ENCODE peak calls at places on chromosomes 11 and 22, in six cellular contexts. M, P, K, S, N and B are unnamed samples.

GRCh38 chr11:12185914-12186313 is 75.5 kb downstream of the MICAL2 start:
- DNase-seq in N (no peak), M (no peak), P (no peak), S (no peak), K (peak), B (no peak)

GRCh38 chr22:24498826-24499225 is 3.7 kb downstream of the UPB1 start:
- DNase-seq in P (no peak), S (no peak), M (no peak), N (no peak), K (no peak), B (no peak)

GRCh38 chr11:48055292-48056132 is 75.2 kb downstream of the PTPRJ start:
- DNase-seq in P (peak), M (peak), S (no peak), K (no peak), N (peak), B (no peak)

GRCh38 chr11:75279273-75279672 is 38.7 kb downstream of the TPBGL start:
- DNase-seq in S (no peak), K (no peak), P (peak), N (no peak), M (no peak), B (peak)

GRCh38 chr22:28345304-28345703 is 334.3 kb downstream of the TTC28 start:
- DNase-seq in M (no peak), S (no peak), N (peak), P (no peak), K (peak), B (no peak)

GRCh38 chr11:66230171-66230570 is 38.3 kb upstream of the RAB1B start:
- DNase-seq in K (no peak), P (no peak), M (no peak), N (no peak), S (no peak), B (no peak)

GRCh38 chr11:1048375-1049070 is 12.0 kb upstream of the MUC6 start:
- DNase-seq in S (no peak), P (no peak), M (no peak), N (no peak), K (no peak), B (no peak)

GRCh38 chr11:19199766-19200165 is 2.0 kb downstream of the CSRP3 start:
- DNase-seq in K (no peak), N (no peak), S (no peak), M (no peak), P (no peak), B (no peak)

GRCh38 chr11:132639986-132640385 is 892.3 kb downstream of the OPCML start:
- DNase-seq in N (peak), M (no peak), P (no peak), K (no peak), S (no peak), B (no peak)

GRCh38 chr11:86097965-86098364 is 29.1 kb upstream of the PICALM start:
- DNase-seq in M (no peak), N (no peak), S (no peak), P (no peak), K (no peak), B (no peak)

GRCh38 chr11:2458321-2458720 is 13.5 kb downstream of the KCNQ1 start:
- DNase-seq in K (no peak), M (no peak), N (no peak), P (no peak), S (no peak), B (no peak)

GRCh38 chr11:106152013-106152412 is 74.6 kb downstream of the AASDHPPT start:
- DNase-seq in S (no peak), N (peak), P (no peak), M (no peak), K (no peak), B (no peak)

GRCh38 chr11:114141863-114142590 is 82.5 kb downstream of the ZBTB16 start:
- DNase-seq in M (no peak), S (no peak), K (no peak), P (no peak), N (no peak), B (no peak)

GRCh38 chr11:27926469-27926868 is 181.5 kb downstream of the KIF18A start:
- DNase-seq in S (no peak), K (no peak), M (no peak), N (no peak), P (no peak), B (no peak)

GRCh38 chr22:20431520-20432237 is 5.9 kb downstream of the SCARF2 start:
- DNase-seq in K (no peak), M (no peak), P (peak), S (no peak), N (no peak), B (no peak)

GRCh38 chr22:43811777-43812148 is 342 bp downstream of the EFCAB6 start:
- DNase-seq in M (no peak), S (peak), P (no peak), K (no peak), N (peak), B (no peak)

GRCh38 chr11:46857666-46858065 is 11.6 kb upstream of the CKAP5 start:
- DNase-seq in M (no peak), K (no peak), P (no peak), N (no peak), S (no peak), B (no peak)

GRCh38 chr22:45105281-45105700 is 58.4 kb upstream of the NUP50 start:
- DNase-seq in S (no peak), K (no peak), P (no peak), M (no peak), N (peak), B (no peak)

GRCh38 chr11:130604606-130605005 is 156.2 kb downstream of the ADAMTS15 start:
- DNase-seq in N (no peak), K (no peak), S (no peak), P (no peak), M (no peak), B (no peak)

GRCh38 chr11:110805764-110806163 is 93.5 kb upstream of the ARHGAP20 start:
- DNase-seq in K (no peak), P (no peak), N (no peak), S (no peak), M (no peak), B (no peak)

GRCh38 chr11:126113515-126113957 is 50.9 kb upstream of the CDON start:
- DNase-seq in P (peak), K (peak), M (no peak), S (peak), N (peak), B (peak)
- H3K27ac ChIP-seq in P (peak), K (peak), M (no peak), S (peak), N (no peak), B (peak)

GRCh38 chr22:39649500-39650089 is 79.0 kb downstream of the CACNA1I start:
- DNase-seq in P (no peak), N (no peak), M (no peak), S (no peak), K (no peak), B (no peak)

GRCh38 chr22:39653787-39654077 is 83.2 kb downstream of the CACNA1I start:
- DNase-seq in K (no peak), M (no peak), S (no peak), P (no peak), N (no peak), B (no peak)

GRCh38 chr22:39652990-39653786 is 82.6 kb downstream of the CACNA1I start:
- DNase-seq in M (no peak), P (no peak), K (no peak), S (no peak), N (no peak), B (no peak)

GRCh38 chr22:39650996-39651782 is 80.6 kb downstream of the CACNA1I start:
- DNase-seq in P (no peak), N (no peak), K (no peak), M (no peak), S (no peak), B (no peak)

DNA sequence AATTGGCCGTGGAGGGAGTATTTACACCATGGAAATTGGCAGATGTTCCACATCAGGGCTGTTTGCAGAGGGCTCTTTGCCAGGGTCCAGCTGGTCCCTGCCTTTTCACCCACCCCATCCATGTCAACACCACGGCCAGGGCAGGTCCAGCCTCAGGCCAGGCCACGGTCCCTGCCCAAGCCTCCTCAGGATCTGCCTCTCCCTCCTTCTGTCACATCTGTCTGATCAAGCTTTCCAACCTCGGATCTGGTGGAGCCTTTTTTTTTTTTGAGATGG is 81.2 kb downstream of the CACNA1I start:
- DNase-seq in S (no peak), M (no peak), K (no peak), P (no peak), N (no peak), B (no peak)
- H3K27ac ChIP-seq in S (no peak), M (no peak), K (no peak), P (no peak), N (no peak), B (no peak)

GRCh38 chr11:73869234-73869949 is 7.3 kb downstream of the COA4 start:
- DNase-seq in M (no peak), S (no peak), P (peak), N (no peak), K (no peak), B (no peak)

GRCh38 chr11:73866586-73866996 is 10.1 kb downstream of the COA4 start:
- DNase-seq in K (no peak), N (peak), S (peak), P (peak), M (no peak), B (no peak)

GRCh38 chr11:73862971-73863370 is 13.7 kb downstream of the COA4 start:
- DNase-seq in K (no peak), M (no peak), N (no peak), S (no peak), P (no peak), B (no peak)

GRCh38 chr11:73870261-73870660 is 6.4 kb downstream of the COA4 start:
- DNase-seq in K (no peak), P (no peak), N (no peak), M (no peak), S (no peak), B (no peak)

GRCh38 chr11:73866095-73866579 is 10.5 kb downstream of the COA4 start:
- DNase-seq in K (no peak), P (no peak), N (peak), M (no peak), S (no peak), B (no peak)
- H3K27ac ChIP-seq in K (peak), P (peak), N (no peak), M (no peak), S (peak), B (no peak)

DNA sequence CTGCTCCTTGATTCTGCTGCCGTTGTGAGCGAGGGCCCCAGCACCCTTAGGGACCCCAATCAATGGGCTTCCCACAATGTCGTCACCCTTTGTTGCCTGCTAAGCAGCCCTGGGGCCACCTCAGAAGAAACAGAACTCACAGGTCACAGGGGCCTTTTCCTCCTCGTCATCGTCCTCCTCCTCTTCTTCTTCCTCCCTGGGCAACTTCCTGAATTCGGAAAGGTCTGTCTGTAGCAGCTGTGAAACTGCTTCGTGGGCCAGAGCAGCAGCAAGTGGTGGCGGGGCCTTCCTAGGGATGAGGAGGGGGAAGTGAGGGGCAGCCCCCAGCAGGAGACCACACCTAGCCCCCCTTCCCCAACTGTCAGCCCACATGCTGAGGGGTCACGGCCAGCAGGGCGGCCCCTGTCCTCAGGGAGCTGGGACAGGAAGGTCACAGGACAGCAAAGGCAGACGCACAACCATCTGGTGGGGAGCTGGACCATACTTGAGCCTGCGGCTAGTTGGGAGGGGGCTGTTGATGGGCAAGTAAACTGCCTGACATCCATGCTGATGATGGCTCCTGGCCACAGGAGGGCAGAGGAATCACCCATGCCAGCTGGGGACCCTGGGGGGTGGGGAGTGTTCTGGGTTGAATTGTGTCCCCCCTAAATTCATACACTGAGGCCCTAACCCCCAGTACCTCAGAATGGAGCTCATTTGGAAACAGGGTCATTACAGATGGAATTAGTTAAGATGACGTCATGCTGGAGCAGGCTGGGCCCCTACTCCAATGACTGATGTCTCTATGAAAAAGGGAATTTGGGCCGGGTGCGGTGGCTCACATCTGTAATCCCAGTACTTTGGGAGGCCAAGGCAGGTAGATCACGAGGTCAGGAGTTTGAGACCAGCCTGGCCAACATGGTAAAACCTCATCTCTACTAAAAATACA is 13.0 kb downstream of the PPM1F start:
- DNase-seq in K (peak), S (no peak), M (no peak), P (no peak), N (no peak), B (no peak)
- H3K27ac ChIP-seq in K (peak), S (no peak), M (peak), P (peak), N (no peak), B (peak)

GRCh38 chr11:121649798-121650197 is 197.0 kb upstream of the SORL1-AS1 start:
- DNase-seq in S (no peak), N (no peak), P (no peak), M (no peak), K (no peak), B (no peak)
- H3K27ac ChIP-seq in S (no peak), N (no peak), P (no peak), M (no peak), K (no peak), B (no peak)

DNA sequence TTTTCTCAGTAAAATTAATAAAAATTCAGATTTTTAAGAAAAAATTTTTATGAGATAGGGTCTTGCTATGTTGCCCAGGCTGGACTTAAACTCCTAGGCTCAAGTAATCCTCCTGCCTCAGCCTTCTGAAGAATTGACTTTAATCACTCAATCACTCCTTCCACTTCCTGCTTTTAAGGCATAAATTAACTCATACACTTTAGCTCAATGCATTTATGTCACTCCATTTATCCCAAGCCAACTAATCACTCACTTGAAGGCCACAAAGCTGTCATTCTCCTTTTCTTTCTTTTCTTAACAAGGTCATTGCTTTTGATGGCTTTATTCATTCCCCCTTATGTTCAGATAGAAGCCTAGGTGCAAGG is 877 bp downstream of the ALG9 start:
- DNase-seq in M (no peak), N (no peak), K (no peak), P (no peak), S (no peak), B (no peak)
- H3K27ac ChIP-seq in M (peak), N (peak), K (peak), P (peak), S (peak), B (peak)